ENCODE peak calls at places on chromosomes 13 and 19, in nine cellular contexts. E is OCI-LY7; O is psoas muscle; I is GM23338; H is thoracic aorta; A is HAP-1; Y is left lung; Q is endodermal cell; J is CD8-positive, alpha-beta memory T cell. U is an unnamed sample.

GRCh38 chr19:18425515-18426415 is 6.6 kb downstream of the SSBP4 start:
- DNase-seq in O (peak; percentile 89), H (no peak), I (peak; percentile 26), Y (no peak), J (no peak), E (no peak), Q (peak; percentile 49), A (no peak), U (peak; percentile 65)

GRCh38 chr13:110642291-110642981 is 27.1 kb downstream of the NAXD start:
- DNase-seq in I (no peak), O (no peak), Q (peak; percentile 42), H (no peak), Y (no peak), J (no peak), E (no peak), A (no peak), U (no peak)

GRCh38 chr13:48161530-48162179 is 66.8 kb upstream of the MED4 start:
- DNase-seq in I (no peak), E (no peak), Q (no peak), J (no peak), O (peak; percentile 54), Y (peak; percentile 83), H (peak; percentile 7), A (no peak), U (no peak)

GRCh38 chr19:45876411-45877197 is 9.3 kb downstream of the IRF2BP1 start:
- DNase-seq in H (no peak), I (peak; percentile 75), E (no peak), A (no peak), J (no peak), O (peak; percentile 54), Y (peak; percentile 54), Q (peak; percentile 85), U (peak; percentile 84)

GRCh38 chr13:108302279-108302678 is 32.8 kb downstream of the TNFSF13B start:
- DNase-seq in H (no peak), J (no peak), E (no peak), Q (no peak), A (no peak), Y (no peak), I (no peak), O (no peak), U (no peak)

GRCh38 chr19:36115453-36116343 is at the start of gene TBCB:
- DNase-seq in E (peak; percentile 60), J (no peak), O (no peak), I (peak; percentile 84), A (no peak), Q (no peak), H (peak; percentile 42), Y (peak; percentile 88), U (peak; percentile 90)

GRCh38 chr19:35419046-35419445 is 29.0 kb upstream of the FFAR2 start:
- DNase-seq in Q (no peak), A (no peak), H (no peak), I (no peak), O (peak; percentile 0), Y (no peak), J (no peak), E (no peak), U (no peak)

GRCh38 chr19:32104465-32105235 is 240.8 kb upstream of the ZNF507 start:
- DNase-seq in E (no peak), I (peak; percentile 8), H (no peak), J (no peak), Y (no peak), O (no peak), Q (no peak), A (peak; percentile 75), U (no peak)

GRCh38 chr19:45999653-46000121 is 4.4 kb downstream of the CCDC61 start:
- DNase-seq in Q (peak; percentile 84), Y (no peak), O (peak; percentile 68), J (no peak), E (no peak), H (no peak), I (peak; percentile 87), A (no peak), U (no peak)

GRCh38 chr13:76980075-76980718 is 11.7 kb upstream of the CLN5 start:
- DNase-seq in I (peak; percentile 93), Y (peak; percentile 82), Q (peak; percentile 99), J (peak; percentile 83), H (no peak), A (peak; percentile 90), E (peak; percentile 51), O (peak; percentile 89), U (peak; percentile 80)

GRCh38 chr19:54287456-54287855 is 6.5 kb upstream of the LILRB2 start:
- DNase-seq in H (no peak), Y (no peak), A (no peak), Q (no peak), E (no peak), J (no peak), I (no peak), O (no peak), U (no peak)

GRCh38 chr19:6891761-6892385 is 4.5 kb downstream of the ADGRE1 start:
- DNase-seq in Q (no peak), Y (no peak), J (peak; percentile 59), E (peak; percentile 37), I (no peak), A (no peak), H (no peak), O (no peak), U (no peak)

GRCh38 chr13:53048880-53049279 is 20.3 kb downstream of the OLFM4 start:
- DNase-seq in E (no peak), O (no peak), Y (no peak), J (no peak), I (no peak), H (no peak), A (no peak), Q (no peak), U (no peak)

GRCh38 chr19:4521170-4521887 is 3.0 kb upstream of the PLIN4 start:
- DNase-seq in H (no peak), Q (no peak), J (no peak), I (no peak), A (no peak), Y (no peak), E (no peak), O (no peak), U (no peak)

GRCh38 chr19:4523306-4524110 is 5.2 kb upstream of the PLIN4 start:
- DNase-seq in J (no peak), O (peak; percentile 87), Q (peak; percentile 88), E (peak; percentile 33), A (peak; percentile 80), I (peak; percentile 74), H (no peak), Y (peak; percentile 67), U (peak; percentile 48)

GRCh38 chr19:4519521-4520277 is 1.4 kb upstream of the PLIN4 start:
- DNase-seq in I (no peak), A (no peak), Y (no peak), J (no peak), E (no peak), Q (no peak), H (no peak), O (no peak), U (no peak)

GRCh38 chr19:4522291-4523002 is 4.2 kb upstream of the PLIN4 start:
- DNase-seq in O (no peak), Y (no peak), J (no peak), H (no peak), E (no peak), I (no peak), A (no peak), Q (no peak), U (no peak)

DNA sequence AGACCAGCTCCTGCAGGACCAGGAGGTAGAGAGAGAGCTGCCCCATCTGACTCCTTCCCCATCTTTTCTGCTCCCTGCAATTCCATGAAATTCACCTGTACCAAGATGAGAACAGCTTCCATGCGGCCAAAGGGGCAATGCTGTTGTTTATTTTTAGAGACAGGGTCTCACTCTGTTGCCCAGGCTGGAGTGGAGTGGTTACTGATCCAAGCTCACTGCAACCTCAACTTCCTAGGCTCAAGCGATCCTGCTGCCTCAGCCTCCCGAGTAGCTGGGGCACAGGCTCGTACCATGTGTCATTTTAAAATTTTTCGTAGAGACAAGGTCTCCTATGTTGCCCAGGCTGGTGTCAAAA is 3.6 kb upstream of the PLIN4 start:
- DNase-seq in H (no peak), E (no peak), A (no peak), Y (no peak), Q (no peak), O (no peak), I (no peak), J (no peak), U (no peak)
- H3K4me3 ChIP-seq in H (no peak overlapping the region), E (no peak overlapping the region), A (no peak overlapping the region), Y (no peak overlapping the region), Q (no peak overlapping the region), O (no peak overlapping the region), I (no peak overlapping the region), J (no peak overlapping the region), U (no peak overlapping the region)

GRCh38 chr19:37929512-37929911 is 22.5 kb downstream of the SIPA1L3 start:
- DNase-seq in O (no peak), Q (peak; percentile 70), Y (no peak), E (peak; percentile 47), A (no peak), H (no peak), J (no peak), I (peak; percentile 82), U (no peak)
- H3K4me1 ChIP-seq in O (peaks cover 36% of the 10 kb centered on the region), Q (peaks cover 13% of the 10 kb centered on the region), Y (peaks cover 11% of the 10 kb centered on the region), E (peaks cover 94% of the 10 kb centered on the region), A (peaks cover 15% of the 10 kb centered on the region), H (peaks cover 12% of the 10 kb centered on the region), J (no peaks in the 10 kb centered on the region), I (peaks cover 66% of the 10 kb centered on the region), U (peaks cover 23% of the 10 kb centered on the region)

GRCh38 chr19:44746616-44746945 is 1.9 kb upstream of the BCL3 start:
- DNase-seq in E (no peak), O (no peak), Y (no peak), J (no peak), A (no peak), H (no peak), Q (no peak), I (no peak), U (no peak)
- H3K4me3 ChIP-seq in E (no peak overlapping the region), O (no peak overlapping the region), Y (peak overlapping the region; percentile 83), J (no peak overlapping the region), A (no peak overlapping the region), H (peak overlapping the region; percentile 91), Q (no peak overlapping the region), I (peak overlapping the region; percentile 86), U (no peak overlapping the region)

GRCh38 chr13:27038323-27038722 is 133.3 kb downstream of the USP12 start:
- DNase-seq in Q (no peak), Y (no peak), J (no peak), I (no peak), O (no peak), H (no peak), A (no peak), E (no peak), U (no peak)

GRCh38 chr13:27041341-27041740 is 130.3 kb downstream of the USP12 start:
- DNase-seq in I (no peak), Q (no peak), O (no peak), A (no peak), H (no peak), E (no peak), Y (no peak), J (no peak), U (no peak)

GRCh38 chr13:27039171-27039701 is 132.4 kb downstream of the USP12 start:
- DNase-seq in Q (no peak), J (no peak), I (no peak), O (no peak), E (no peak), H (no peak), A (no peak), Y (no peak), U (no peak)

GRCh38 chr13:27043013-27043412 is 128.6 kb downstream of the USP12 start:
- DNase-seq in Y (peak; percentile 65), J (no peak), A (peak; percentile 50), E (no peak), H (peak; percentile 11), Q (no peak), O (no peak), I (peak; percentile 27), U (no peak)

DNA sequence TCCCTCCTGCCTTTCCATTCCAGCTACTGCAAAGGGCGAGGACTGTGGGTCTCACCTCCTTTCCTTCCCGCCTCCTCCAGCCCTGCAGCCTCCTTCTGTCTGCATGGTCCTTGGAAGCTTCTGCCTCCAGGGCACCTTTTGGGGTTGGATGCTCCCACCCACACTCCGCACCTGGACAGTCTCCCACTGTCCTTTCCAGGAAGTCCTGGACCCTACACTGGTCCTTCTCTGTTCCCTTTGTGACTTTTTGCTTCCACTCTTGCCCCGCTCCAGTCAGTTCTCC is 130.8 kb downstream of the USP12 start:
- DNase-seq in H (no peak), Y (no peak), Q (no peak), O (no peak), E (no peak), J (no peak), I (no peak), A (no peak), U (no peak)
- H3K4me1 ChIP-seq in H (peaks cover 4% of the 10 kb centered on the region), Y (no peaks in the 10 kb centered on the region), Q (no peaks in the 10 kb centered on the region), O (no peaks in the 10 kb centered on the region), E (peaks cover 8% of the 10 kb centered on the region), J (peaks cover 8% of the 10 kb centered on the region), I (peaks cover 19% of the 10 kb centered on the region), A (no peaks in the 10 kb centered on the region), U (no peaks in the 10 kb centered on the region)